ENCODE peak calls at places on chromosomes 12 and 14, in eight cellular contexts. X is Peyer's patch; H is uterus; A is osteoblast; D is CD4-positive, CD25-positive, alpha-beta regulatory T cell; M is tibial artery; L is GM23248; G is prostate gland. P is an unnamed sample.

GRCh38 chr14:52325126-52325525 is 11.0 kb downstream of the PTGER2 start:
- DNase-seq in A (no peak), D (peak; percentile 57), M (no peak), H (no peak), G (no peak), X (no peak), L (peak; percentile 74), P (peak; percentile 56)

GRCh38 chr12:92445253-92446081 is 257.3 kb upstream of the PLEKHG7 start:
- DNase-seq in L (no peak), X (peak; percentile 85), D (no peak), M (peak; percentile 22), H (no peak), A (no peak), G (no peak), P (no peak)

GRCh38 chr12:57005980-57006808 is at the start of gene ZBTB39:
- DNase-seq in M (peak; percentile 29), H (peak; percentile 63), L (peak; percentile 82), D (peak; percentile 66), A (peak; percentile 99), X (peak; percentile 74), G (peak; percentile 32), P (no peak)

GRCh38 chr12:27620121-27620520 is 76.1 kb upstream of the REP15 start:
- DNase-seq in G (no peak), M (no peak), H (no peak), A (no peak), X (no peak), D (no peak), L (no peak), P (no peak)

GRCh38 chr14:99245541-99246511 is 26.2 kb downstream of the BCL11B start:
- DNase-seq in G (no peak), D (peak; percentile 42), M (no peak), A (no peak), L (no peak), H (no peak), X (no peak), P (no peak)

GRCh38 chr12:3117628-3118027 is 40.4 kb downstream of the TSPAN9 start:
- DNase-seq in D (no peak), M (no peak), H (no peak), G (no peak), L (peak; percentile 88), X (no peak), A (peak; percentile 90), P (no peak)

GRCh38 chr14:90697577-90698206 is 118.5 kb downstream of the TTC7B start:
- DNase-seq in M (peak; percentile 86), G (peak; percentile 82), D (peak; percentile 75), A (peak; percentile 90), L (peak; percentile 88), H (peak; percentile 85), X (peak; percentile 91), P (no peak)

GRCh38 chr14:84686550-84686949 is 843.4 kb upstream of the FLRT2 start:
- DNase-seq in X (no peak), D (no peak), G (no peak), A (no peak), M (no peak), L (no peak), H (no peak), P (no peak)

GRCh38 chr14:56273949-56274348 is 155.7 kb downstream of the PELI2 start:
- DNase-seq in M (no peak), L (peak; percentile 11), X (no peak), A (no peak), H (no peak), G (no peak), D (no peak), P (no peak)

GRCh38 chr12:8817856-8818255 is 4.6 kb upstream of the A2ML1 start:
- DNase-seq in H (no peak), D (no peak), L (peak; percentile 40), G (no peak), X (no peak), M (no peak), A (no peak), P (no peak)

GRCh38 chr12:8818526-8818925 is 3.9 kb upstream of the A2ML1 start:
- DNase-seq in M (no peak), G (no peak), L (no peak), D (no peak), X (no peak), H (no peak), A (no peak), P (no peak)

GRCh38 chr12:8816448-8816847 is 6.0 kb upstream of the A2ML1 start:
- DNase-seq in L (no peak), D (no peak), G (no peak), X (no peak), M (no peak), H (no peak), A (no peak), P (no peak)

GRCh38 chr12:8822298-8822697 is at the start of gene A2ML1:
- DNase-seq in X (no peak), M (no peak), A (no peak), L (no peak), D (no peak), G (peak; percentile 63), H (no peak), P (peak; percentile 94)

GRCh38 chr12:8819676-8819980 is 2.8 kb upstream of the A2ML1 start:
- DNase-seq in L (no peak), X (no peak), M (no peak), H (no peak), D (no peak), A (no peak), G (no peak), P (peak; percentile 56)
- H3K27ac ChIP-seq in L (no peak overlapping the region), X (no peak overlapping the region), M (no peak overlapping the region), H (no peak overlapping the region), D (no peak overlapping the region), A (no peak overlapping the region), G (no peak overlapping the region), P (peak overlapping the region; percentile 91)

GRCh38 chr14:76760331-76761197 is 704 bp upstream of the VASH1 start:
- DNase-seq in G (peak; percentile 2), H (no peak), L (no peak), M (no peak), X (no peak), A (peak; percentile 70), D (no peak), P (no peak)
- H3K27ac ChIP-seq in G (no peak overlapping the region), H (no peak overlapping the region), L (no peak overlapping the region), M (peak overlapping the region; percentile 87), X (peak overlapping the region; percentile 84), A (peak overlapping the region; percentile 37), D (no peak overlapping the region), P (no peak overlapping the region)

DNA sequence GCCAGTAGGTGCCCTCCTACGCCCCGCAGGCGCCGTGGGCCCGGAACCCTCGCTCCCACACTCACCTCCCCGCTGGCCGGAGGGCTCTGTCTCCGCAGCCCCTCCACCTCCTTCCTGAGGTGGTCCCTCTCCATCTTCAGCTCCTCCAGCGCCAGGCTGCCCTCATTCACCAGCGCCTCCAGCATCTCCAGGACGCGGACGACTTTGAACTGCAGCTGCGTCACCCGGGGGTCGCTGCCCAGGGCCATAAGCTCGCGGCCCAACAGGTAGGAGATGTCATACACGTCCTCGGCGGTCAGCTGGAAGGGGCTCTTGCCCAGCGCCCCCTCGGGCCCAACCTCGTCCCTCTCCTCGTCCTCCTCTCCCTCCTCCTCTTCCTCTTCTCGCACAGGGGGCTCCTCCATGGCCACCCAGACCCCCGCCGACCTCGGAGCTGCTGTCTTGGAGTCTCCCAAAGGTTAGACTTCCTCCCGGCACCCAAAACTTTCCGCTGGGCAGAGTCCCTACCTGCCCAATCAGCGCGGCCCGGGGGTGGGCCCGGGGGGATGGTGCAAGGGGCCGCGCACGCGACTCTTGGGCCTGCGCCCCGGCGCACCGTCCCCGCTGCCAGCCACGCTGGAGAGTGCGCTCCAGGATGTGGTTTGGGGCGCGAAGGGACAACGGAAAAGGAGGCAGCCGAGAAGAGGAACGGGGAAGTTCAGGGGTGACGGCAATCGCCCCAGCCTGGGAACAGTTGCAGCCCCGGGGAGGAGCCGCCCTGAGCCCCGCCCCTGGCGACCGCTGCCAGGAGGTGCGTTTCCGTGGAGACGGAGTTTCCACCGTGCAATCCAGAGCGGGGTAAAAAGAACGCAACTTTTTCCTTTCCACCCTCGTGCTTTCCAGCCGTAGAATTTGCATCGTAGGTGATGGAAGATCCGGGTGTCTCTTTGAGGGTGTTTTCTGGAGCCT is at the start of gene RILPL2:
- DNase-seq in H (peak; percentile 91), G (peak; percentile 91), L (peak; percentile 93), A (peak; percentile 98), D (peak; percentile 86), M (peak; percentile 92), X (peak; percentile 96), P (no peak)
- H3K27ac ChIP-seq in H (peak within 1 kb of the TSS; percentile 83), G (peak within 1 kb of the TSS; percentile 82), L (peak within 1 kb of the TSS; percentile 64), A (peak within 1 kb of the TSS; percentile 84), D (peak within 1 kb of the TSS; percentile 92), M (peak within 1 kb of the TSS; percentile 90), X (peak within 1 kb of the TSS; percentile 73), P (peak within 1 kb of the TSS; percentile 59)

DNA sequence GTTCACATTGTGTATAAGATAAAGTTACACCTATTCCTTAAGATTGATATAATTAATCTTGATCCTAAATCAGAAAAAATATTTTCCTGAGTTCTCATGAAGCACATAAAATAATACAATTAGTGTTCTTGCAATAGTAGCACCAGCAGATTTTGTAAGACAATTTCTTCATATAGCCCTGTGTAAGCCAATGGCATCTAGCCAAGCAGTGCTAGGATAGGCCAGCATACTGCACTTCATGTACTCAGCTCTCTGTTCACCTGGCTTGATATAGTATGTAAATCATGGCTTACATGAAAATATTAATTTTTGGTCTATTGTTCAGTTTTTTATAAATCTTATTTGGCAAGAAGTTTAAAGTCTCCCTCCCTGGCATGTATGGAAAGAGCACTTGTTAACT is 1.9 kb downstream of the KLRF2 start:
- DNase-seq in A (no peak), G (peak; percentile 22), M (no peak), D (no peak), H (no peak), X (no peak), L (no peak), P (no peak)
- H3K27ac ChIP-seq in A (no peak overlapping the region), G (no peak overlapping the region), M (no peak overlapping the region), D (no peak overlapping the region), H (no peak overlapping the region), X (no peak overlapping the region), L (no peak overlapping the region), P (peak overlapping the region; percentile 8)

GRCh38 chr14:102933618-102934231 is 11.3 kb downstream of the AMN start:
- DNase-seq in M (no peak), H (no peak), D (no peak), L (no peak), X (peak; percentile 44), A (no peak), G (no peak), P (no peak)
- H3K27ac ChIP-seq in M (no peak overlapping the region), H (no peak overlapping the region), D (no peak overlapping the region), L (no peak overlapping the region), X (no peak overlapping the region), A (no peak overlapping the region), G (no peak overlapping the region), P (no peak overlapping the region)

GRCh38 chr12:8064131-8064530 is 2.0 kb downstream of the C3AR1 start:
- DNase-seq in H (no peak), G (no peak), L (no peak), M (no peak), D (no peak), A (no peak), X (no peak), P (no peak)
- H3K27ac ChIP-seq in H (no peak overlapping the region), G (no peak overlapping the region), L (no peak overlapping the region), M (no peak overlapping the region), D (no peak overlapping the region), A (no peak overlapping the region), X (peak overlapping the region; percentile 41), P (no peak overlapping the region)